ENCODE peak calls at places on chromosomes 12 and 14, in five cellular contexts. K, N, V, O and Q are unnamed samples.

GRCh38 chr12:2290091-2290490 is 237.3 kb downstream of the CACNA1C start:
- DNase-seq in K (no peak), N (no peak), V (no peak), O (no peak), Q (no peak)

GRCh38 chr12:89350661-89351488 is 1.4 kb downstream of the DUSP6 start:
- DNase-seq in K (peak), N (no peak), V (no peak), O (peak), Q (no peak)

GRCh38 chr14:21923820-21924219 is 250.2 kb upstream of the OR4E1 start:
- DNase-seq in K (no peak), N (no peak), V (no peak), O (no peak), Q (peak)

GRCh38 chr14:87102979-87103378 is 890.0 kb downstream of the GALC start:
- DNase-seq in K (no peak), N (peak), V (no peak), O (no peak), Q (no peak)

GRCh38 chr14:95993768-95994592 is 45.2 kb upstream of the C14orf132 start:
- DNase-seq in K (peak), N (peak), V (peak), O (no peak), Q (no peak)

GRCh38 chr14:37985826-37986470 is 221.8 kb upstream of the SSTR1 start:
- DNase-seq in K (peak), N (peak), V (no peak), O (peak), Q (peak)

GRCh38 chr12:48934312-48934706 is 9.0 kb upstream of the FKBP11 start:
- DNase-seq in K (no peak), N (no peak), V (no peak), O (no peak), Q (no peak)

GRCh38 chr14:50301914-50302313 is 10.1 kb downstream of the L2HGDH start:
- DNase-seq in K (no peak), N (no peak), V (no peak), O (no peak), Q (no peak)

GRCh38 chr12:117159674-117160073 is 30.6 kb downstream of the FBXO21 start:
- DNase-seq in K (no peak), N (no peak), V (no peak), O (no peak), Q (no peak)

GRCh38 chr12:48993787-48994186 is 5.4 kb downstream of the DDN start:
- DNase-seq in K (no peak), N (no peak), V (no peak), O (no peak), Q (no peak)

GRCh38 chr12:15520083-15520482 is 197.8 kb downstream of the PTPRO start:
- DNase-seq in K (no peak), N (no peak), V (no peak), O (no peak), Q (no peak)

GRCh38 chr14:32417956-32418552 is 89.0 kb downstream of the AKAP6 start:
- DNase-seq in K (peak), N (peak), V (no peak), O (peak), Q (no peak)

GRCh38 chr12:95463019-95463418 is 10.9 kb upstream of the METAP2 start:
- DNase-seq in K (no peak), N (no peak), V (no peak), O (no peak), Q (no peak)

GRCh38 chr12:128075332-128075731 is 191.6 kb upstream of the TMEM132C start:
- DNase-seq in K (no peak), N (no peak), V (no peak), O (no peak), Q (no peak)

GRCh38 chr14:77296155-77296554 is 24.5 kb downstream of the POMT2 start:
- DNase-seq in K (no peak), N (no peak), V (no peak), O (no peak), Q (no peak)

GRCh38 chr14:23406244-23406643 is 1.8 kb downstream of the MYH6 start:
- DNase-seq in K (no peak), N (no peak), V (no peak), O (peak), Q (no peak)

GRCh38 chr14:76500480-76500879 is 124.5 kb downstream of the ESRRB start:
- DNase-seq in K (no peak), N (no peak), V (no peak), O (no peak), Q (no peak)

GRCh38 chr12:130703733-130704375 is 12.2 kb downstream of the RIMBP2 start:
- DNase-seq in K (no peak), N (no peak), V (no peak), O (no peak), Q (no peak)

GRCh38 chr14:100045687-100046344 is 19.4 kb upstream of the EVL start:
- DNase-seq in K (no peak), N (peak), V (no peak), O (no peak), Q (no peak)

GRCh38 chr12:124663771-124664366 is 96.5 kb upstream of the NCOR2 start:
- DNase-seq in K (no peak), N (no peak), V (no peak), O (no peak), Q (no peak)

GRCh38 chr12:114668151-114668891 is 15.7 kb downstream of the TBX3 start:
- DNase-seq in K (peak), N (peak), V (no peak), O (peak), Q (no peak)

GRCh38 chr14:61345144-61345482 is 23.7 kb downstream of the PRKCH start:
- DNase-seq in K (no peak), N (no peak), V (no peak), O (no peak), Q (no peak)

GRCh38 chr12:123071401-123072304 is 79.2 kb downstream of the PITPNM2 start:
- DNase-seq in K (no peak), N (no peak), V (no peak), O (peak), Q (no peak)

GRCh38 chr14:61355892-61356325 is 34.5 kb downstream of the PRKCH start:
- DNase-seq in K (peak), N (peak), V (no peak), O (peak), Q (no peak)

GRCh38 chr14:95185452-95186392 is 28.4 kb upstream of the DICER1 start:
- DNase-seq in K (peak), N (no peak), V (no peak), O (peak), Q (no peak)

GRCh38 chr12:122057007-122057735 is 21.4 kb upstream of the MLXIP start:
- DNase-seq in K (no peak), N (no peak), V (no peak), O (no peak), Q (no peak)

GRCh38 chr14:83706555-83706954 is 1823.4 kb upstream of the FLRT2 start:
- DNase-seq in K (no peak), N (no peak), V (no peak), O (no peak), Q (no peak)

GRCh38 chr12:29773076-29773475 is 10.7 kb downstream of the TMTC1 start:
- DNase-seq in K (no peak), N (no peak), V (no peak), O (no peak), Q (no peak)

GRCh38 chr14:73753043-73753886 is 39.1 kb upstream of the PNMA1 start:
- DNase-seq in K (peak), N (no peak), V (no peak), O (peak), Q (peak)

GRCh38 chr14:24837280-24838046 is 203.5 kb upstream of the GZMB start:
- DNase-seq in K (no peak), N (peak), V (no peak), O (no peak), Q (no peak)

GRCh38 chr12:26808766-26809460 is 24.1 kb downstream of the ITPR2 start:
- DNase-seq in K (no peak), N (no peak), V (no peak), O (no peak), Q (no peak)

GRCh38 chr14:105316968-105317498 is 2.5 kb downstream of the PACS2 start:
- DNase-seq in K (no peak), N (no peak), V (no peak), O (no peak), Q (no peak)

GRCh38 chr12:74021937-74022336 is 515.7 kb upstream of the ATXN7L3B start:
- DNase-seq in K (peak), N (peak), V (peak), O (peak), Q (no peak)

GRCh38 chr12:116591608-116592115 is 32.5 kb downstream of the MAP1LC3B2 start:
- DNase-seq in K (peak), N (peak), V (no peak), O (no peak), Q (no peak)

GRCh38 chr12:53728206-53728605 is 954 bp upstream of the CALCOCO1 start:
- DNase-seq in K (no peak), N (no peak), V (no peak), O (no peak), Q (no peak)

GRCh38 chr12:104340177-104340576 is 36.6 kb downstream of the EID3 start:
- DNase-seq in K (no peak), N (peak), V (no peak), O (no peak), Q (no peak)

GRCh38 chr14:28656704-28657255 is 109.8 kb upstream of the FOXG1 start:
- DNase-seq in K (no peak), N (peak), V (no peak), O (no peak), Q (no peak)

GRCh38 chr12:17108877-17109520 is 503.0 kb upstream of the LMO3 start:
- DNase-seq in K (no peak), N (peak), V (no peak), O (no peak), Q (no peak)

DNA sequence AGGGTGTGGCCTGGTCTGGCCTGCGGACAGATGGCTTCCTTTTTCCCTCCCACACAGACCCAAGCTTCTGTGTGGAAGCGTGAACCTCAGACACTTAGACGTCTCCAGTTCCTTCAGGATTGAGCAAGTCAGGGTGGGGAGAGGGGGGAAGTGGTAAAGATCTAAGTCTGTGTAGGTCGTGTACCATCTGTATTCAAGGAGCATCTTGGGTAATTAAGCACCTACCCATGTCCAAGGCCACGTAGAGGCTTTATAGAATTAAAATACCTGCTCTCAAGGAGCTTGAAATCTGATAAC is 1.7 kb downstream of the AVIL start:
- DNase-seq in K (no peak), N (no peak), V (no peak), O (peak), Q (no peak)
- H3K27ac ChIP-seq in K (no peak), N (no peak), V (no peak), O (peak), Q (peak)

GRCh38 chr12:111424793-111425251 is 19.1 kb downstream of the SH2B3 start:
- DNase-seq in K (no peak), N (no peak), V (no peak), O (no peak), Q (no peak)
- TF ChIP-seq CTCF in K (no peak), N (no peak), V (no peak), O (peak), Q (no peak)

DNA sequence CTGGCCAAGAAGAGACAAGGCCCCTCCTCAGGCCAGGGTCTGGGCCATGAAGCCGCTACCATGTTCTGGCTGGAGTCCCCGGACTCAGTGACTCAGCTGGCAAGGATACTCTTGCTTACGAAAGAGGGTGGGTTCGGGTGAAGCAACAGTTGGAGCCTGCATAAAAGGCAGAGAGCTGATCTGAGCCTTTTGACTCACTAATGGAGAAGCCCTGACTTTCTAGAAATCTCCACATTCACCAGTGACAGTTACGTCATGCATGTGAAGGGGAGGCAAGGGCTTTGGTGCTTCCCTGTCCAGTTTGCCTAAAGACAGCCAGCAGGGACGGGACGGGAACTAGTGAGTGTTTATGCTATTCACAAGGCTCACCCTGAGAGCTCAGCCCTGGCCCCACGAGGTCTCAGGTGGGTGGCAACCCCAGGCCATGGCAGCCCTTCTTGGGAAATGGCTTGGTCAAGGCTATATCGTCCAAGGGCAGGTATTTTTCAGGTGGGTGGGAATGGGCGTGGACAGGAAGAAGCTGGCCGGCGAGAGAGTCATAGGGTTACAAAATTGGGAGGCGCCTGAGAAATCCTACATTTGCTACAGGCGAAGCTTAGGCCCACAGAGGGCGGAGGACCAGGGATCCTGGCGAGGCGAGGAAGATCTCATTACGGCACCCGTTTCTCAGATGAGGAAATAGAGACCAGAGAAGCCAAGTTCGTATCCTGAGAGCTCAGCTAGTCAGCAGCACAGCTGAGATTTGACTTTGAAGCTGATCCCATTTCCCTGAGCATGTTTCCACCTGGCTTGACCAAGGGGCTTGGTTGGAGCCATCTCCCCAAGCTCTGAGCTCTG is 314.6 kb downstream of the BCL11B start:
- DNase-seq in K (peak), N (peak), V (no peak), O (peak), Q (no peak)
- H3K27ac ChIP-seq in K (no peak), N (no peak), V (no peak), O (no peak), Q (no peak)

GRCh38 chr12:129617849-129618248 is 286.0 kb downstream of the TMEM132D start:
- DNase-seq in K (no peak), N (no peak), V (no peak), O (no peak), Q (no peak)
- TF ChIP-seq CTCF in K (no peak), N (no peak), V (no peak), O (no peak), Q (no peak)

GRCh38 chr12:18546399-18546798 is 191.4 kb downstream of the PLCZ1 start:
- DNase-seq in K (no peak), N (peak), V (no peak), O (no peak), Q (no peak)
- H3K27ac ChIP-seq in K (no peak), N (no peak), V (no peak), O (no peak), Q (no peak)

GRCh38 chr12:32402170-32402569 is 2.8 kb downstream of the FGD4 start:
- DNase-seq in K (no peak), N (no peak), V (no peak), O (no peak), Q (no peak)
- TF ChIP-seq CTCF in K (no peak), N (no peak), V (no peak), O (no peak), Q (no peak)

GRCh38 chr14:68241862-68242490 is 422.4 kb downstream of the RAD51B start:
- DNase-seq in K (no peak), N (no peak), V (no peak), O (no peak), Q (no peak)
- H3K27ac ChIP-seq in K (peak), N (no peak), V (peak), O (no peak), Q (no peak)

GRCh38 chr12:77324763-77325468 is 259.5 kb upstream of the E2F7 start:
- DNase-seq in K (peak), N (peak), V (no peak), O (peak), Q (no peak)
- TF ChIP-seq CTCF in K (no peak), N (peak), V (peak), O (peak), Q (no peak)

GRCh38 chr14:34062353-34062973 is 111.6 kb upstream of the EGLN3 start:
- DNase-seq in K (no peak), N (no peak), V (no peak), O (no peak), Q (no peak)
- H3K27ac ChIP-seq in K (no peak), N (no peak), V (no peak), O (peak), Q (no peak)